ENCODE peak calls at places on chromosomes 7 and 10, in four cellular contexts. Y is BE2C, L is thyroid gland, C is tibial artery. P is an unnamed sample.

GRCh38 chr7:1163121-1163520 is 3.1 kb upstream of the ZFAND2A start:
- DNase-seq in Y (no peak), L (no peak), C (no peak), P (no peak)

GRCh38 chr7:142088022-142088714 is 23.4 kb upstream of the MGAM2 start:
- DNase-seq in Y (no peak), L (no peak), C (no peak), P (no peak)

GRCh38 chr10:81108516-81109199 is 571.0 kb downstream of the SH2D4B start:
- DNase-seq in Y (no peak), L (no peak), C (no peak), P (no peak)

GRCh38 chr7:78716876-78717275 is 736.6 kb downstream of the MAGI2 start:
- DNase-seq in Y (no peak), L (peak; percentile 2), C (no peak), P (no peak)

GRCh38 chr10:110993024-110993693 is 73.8 kb downstream of the SHOC2 start:
- DNase-seq in Y (no peak), L (no peak), C (no peak), P (peak; percentile 28)

GRCh38 chr7:84271550-84271949 is 77.0 kb upstream of the SEMA3A start:
- DNase-seq in Y (no peak), L (no peak), C (no peak), P (no peak)

GRCh38 chr7:106623846-106624245 is 37.1 kb downstream of the CCDC71L start:
- DNase-seq in Y (no peak), L (no peak), C (peak; percentile 28), P (no peak)

GRCh38 chr10:97074256-97075145 is 111.3 kb downstream of the SLIT1 start:
- DNase-seq in Y (peak; percentile 27), L (no peak), C (no peak), P (no peak)

GRCh38 chr10:132630666-132631347 is 93.2 kb downstream of the INPP5A start:
- DNase-seq in Y (no peak), L (no peak), C (peak; percentile 83), P (no peak)

GRCh38 chr10:119489572-119490326 is 52.8 kb downstream of the RGS10 start:
- DNase-seq in Y (peak; percentile 72), L (no peak), C (no peak), P (peak; percentile 73)

GRCh38 chr7:137875746-137876145 is 29.0 kb upstream of the DGKI start:
- DNase-seq in Y (no peak), L (no peak), C (no peak), P (no peak)

GRCh38 chr10:1202343-1202742 is 146.2 kb downstream of the WDR37 start:
- DNase-seq in Y (no peak), L (no peak), C (no peak), P (no peak)

GRCh38 chr10:11670311-11670825 is 58.9 kb upstream of the USP6NL start:
- DNase-seq in Y (no peak), L (no peak), C (no peak), P (no peak)

GRCh38 chr7:122628651-122629411 is 70.1 kb downstream of the RNF133 start:
- DNase-seq in Y (no peak), L (no peak), C (no peak), P (no peak)

GRCh38 chr7:30273552-30273951 is 10.8 kb upstream of the ZNRF2 start:
- DNase-seq in Y (no peak), L (no peak), C (no peak), P (no peak)

GRCh38 chr7:49776994-49777393 is 3.6 kb downstream of the VWC2 start:
- DNase-seq in Y (no peak), L (peak; percentile 51), C (no peak), P (no peak)

GRCh38 chr10:97540669-97541500 is 31.7 kb upstream of the ANKRD2 start:
- DNase-seq in Y (no peak), L (no peak), C (no peak), P (no peak)

GRCh38 chr10:29370092-29370611 is 81.3 kb downstream of the LYZL1 start:
- DNase-seq in Y (no peak), L (no peak), C (no peak), P (peak; percentile 11)

GRCh38 chr7:92134271-92135099 is at the start of gene CYP51A1:
- DNase-seq in Y (peak; percentile 93), L (peak; percentile 92), C (peak; percentile 92), P (peak; percentile 96)

GRCh38 chr7:46672861-46673260 is 751.8 kb upstream of the IGFBP3 start:
- DNase-seq in Y (no peak), L (no peak), C (no peak), P (no peak)

GRCh38 chr10:120477006-120477722 is 20.1 kb downstream of the PLPP4 start:
- DNase-seq in Y (no peak), L (no peak), C (no peak), P (no peak)

GRCh38 chr7:144821069-144821468 is 14.8 kb downstream of the TPK1 start:
- DNase-seq in Y (no peak), L (no peak), C (no peak), P (no peak)

GRCh38 chr10:48589266-48589665 is 15.6 kb downstream of the ARHGAP22 start:
- DNase-seq in Y (no peak), L (no peak), C (no peak), P (no peak)

GRCh38 chr7:3673524-3673923 is 372.5 kb downstream of the SDK1 start:
- DNase-seq in Y (peak; percentile 40), L (no peak), C (no peak), P (peak; percentile 42)

DNA sequence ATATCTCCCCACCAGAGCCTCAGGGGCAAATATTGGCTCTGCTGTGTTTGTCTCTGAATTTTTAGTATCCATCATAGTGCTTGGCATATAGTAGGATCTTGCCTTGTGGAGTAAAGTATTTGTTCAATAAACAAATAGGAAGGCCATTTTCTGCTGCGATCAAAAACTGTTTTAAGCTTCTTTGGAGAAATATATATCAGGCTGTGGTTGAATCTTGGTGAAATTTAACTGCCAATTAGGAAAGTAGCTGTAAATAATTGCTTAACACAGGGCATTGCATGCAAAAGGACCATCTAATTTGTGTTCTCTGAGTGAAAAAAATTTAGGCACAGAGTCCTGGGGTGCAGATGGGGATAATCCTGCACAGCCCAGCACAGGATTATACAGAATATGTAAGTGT is 15.1 kb downstream of the VCL start:
- DNase-seq in Y (no peak), L (no peak), C (no peak), P (no peak)
- H3K4me1 ChIP-seq in Y (peaks cover 8% of the 10 kb centered on the region), L (peaks cover 27% of the 10 kb centered on the region), C (peaks cover 52% of the 10 kb centered on the region), P (peaks cover 28% of the 10 kb centered on the region)

DNA sequence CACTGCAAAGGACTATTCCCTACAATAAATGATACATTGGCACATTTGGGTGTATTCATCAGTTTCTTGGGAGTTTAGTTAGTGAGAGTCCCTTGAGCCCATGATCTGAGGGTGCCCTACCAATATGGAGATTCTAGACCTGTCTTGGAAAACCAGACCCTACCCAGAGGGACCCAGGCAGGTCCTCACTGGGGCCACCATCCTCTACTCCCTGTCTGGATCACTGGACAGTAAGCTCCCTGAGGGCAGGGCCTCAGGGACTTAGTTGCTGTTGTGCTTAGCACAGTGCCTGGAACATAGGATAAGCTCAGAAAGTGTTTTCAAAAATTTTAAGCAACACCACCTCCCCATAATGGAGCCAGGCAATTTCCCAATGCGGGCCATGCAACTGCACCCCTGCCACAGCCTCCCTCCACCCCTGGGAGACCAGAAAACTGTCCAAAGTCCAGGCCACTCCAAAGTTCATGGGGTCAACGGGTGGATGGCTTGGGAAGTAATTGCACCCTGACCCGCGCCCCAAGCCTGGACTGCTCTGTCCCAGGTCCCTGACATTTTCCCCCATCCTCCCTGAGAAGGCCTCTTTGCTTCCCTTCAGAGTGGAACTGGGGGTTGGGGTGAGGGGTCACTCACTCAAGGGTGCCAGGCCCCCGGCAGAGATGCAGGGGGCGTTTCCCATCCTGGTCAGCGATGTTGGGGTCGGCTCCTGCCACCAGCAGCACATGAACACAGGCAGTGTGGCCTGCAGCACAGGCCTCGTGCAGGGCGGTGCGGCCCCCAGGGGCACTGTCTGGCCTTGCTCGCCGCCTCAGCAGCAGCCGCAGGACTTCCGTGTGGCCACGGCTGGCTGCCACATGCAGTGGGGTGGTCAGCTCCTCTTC is 1.0 kb downstream of the ASB10 start:
- DNase-seq in Y (no peak), L (no peak), C (peak; percentile 12), P (no peak)
- H3K4me3 ChIP-seq in Y (no peak overlapping the region), L (no peak overlapping the region), C (no peak overlapping the region), P (no peak overlapping the region)

GRCh38 chr10:72509206-72509799 is 116.6 kb downstream of the MICU1 start:
- DNase-seq in Y (no peak), L (no peak), C (no peak), P (no peak)
- H3K4me1 ChIP-seq in Y (no peaks in the 10 kb centered on the region), L (no peaks in the 10 kb centered on the region), C (no peaks in the 10 kb centered on the region), P (no peaks in the 10 kb centered on the region)

DNA sequence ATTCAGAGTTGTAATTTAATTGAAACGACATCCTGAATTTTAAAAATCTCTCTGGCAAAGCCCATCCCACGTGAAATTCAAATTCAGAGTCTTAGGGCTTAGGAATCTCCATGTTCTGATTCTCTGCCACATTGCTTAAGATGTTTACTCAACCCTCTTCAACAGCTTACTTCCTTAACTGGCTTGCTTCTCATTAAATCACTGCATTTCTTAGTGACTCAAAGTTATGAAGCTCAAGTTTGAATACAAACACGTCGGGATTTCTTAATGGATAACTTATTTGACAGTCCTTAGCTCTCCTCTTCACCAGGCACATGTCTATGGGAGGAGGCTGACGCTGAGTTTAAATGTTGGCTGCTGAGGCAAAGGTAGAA is 300.1 kb upstream of the PITRM1 start:
- DNase-seq in Y (no peak), L (no peak), C (no peak), P (no peak)
- H3K4me3 ChIP-seq in Y (no peak overlapping the region), L (no peak overlapping the region), C (peak overlapping the region; percentile 42), P (no peak overlapping the region)

GRCh38 chr7:33677556-33677955 is 227.8 kb upstream of the BMPER start:
- DNase-seq in Y (no peak), L (no peak), C (no peak), P (no peak)
- H3K4me1 ChIP-seq in Y (no peaks in the 10 kb centered on the region), L (peaks cover 8% of the 10 kb centered on the region), C (no peaks in the 10 kb centered on the region), P (no peaks in the 10 kb centered on the region)

GRCh38 chr7:44673324-44673723 is 66.9 kb downstream of the OGDH start:
- DNase-seq in Y (no peak), L (peak; percentile 90), C (no peak), P (no peak)
- H3K4me3 ChIP-seq in Y (no peak overlapping the region), L (no peak overlapping the region), C (no peak overlapping the region), P (no peak overlapping the region)

GRCh38 chr10:92110039-92110794 is 180.7 kb downstream of the CPEB3 start:
- DNase-seq in Y (no peak), L (no peak), C (no peak), P (no peak)
- H3K4me1 ChIP-seq in Y (no peaks in the 10 kb centered on the region), L (peaks cover 16% of the 10 kb centered on the region), C (peaks cover 5% of the 10 kb centered on the region), P (peaks cover 23% of the 10 kb centered on the region)

DNA sequence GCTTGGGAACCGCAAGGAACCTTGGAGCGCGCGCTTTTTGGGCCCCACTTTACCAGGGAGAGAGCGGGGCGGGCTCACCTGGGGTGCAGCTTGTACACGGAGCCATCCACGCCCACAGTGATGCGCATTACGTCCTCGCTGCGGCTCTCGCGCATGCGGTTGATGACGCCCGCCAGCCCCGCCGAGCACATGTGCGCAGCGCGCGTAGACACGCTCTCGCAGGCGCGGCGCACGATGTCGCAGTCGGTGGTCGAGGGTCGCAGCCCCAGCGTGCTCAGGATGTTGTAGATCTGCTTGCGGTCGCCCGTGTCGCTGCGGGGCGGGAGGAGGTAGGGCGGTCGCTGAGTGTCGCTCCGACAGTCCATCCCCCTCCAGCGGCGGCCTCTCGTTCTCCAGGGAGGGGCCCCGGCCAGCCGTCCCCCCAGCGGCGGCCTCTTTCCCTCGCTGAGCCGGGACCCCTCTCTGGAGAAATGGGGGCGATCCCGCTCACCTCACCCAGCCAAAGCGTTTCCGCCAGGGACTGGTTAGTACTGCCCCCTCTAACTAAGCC is 4.4 kb upstream of the MYL7 start:
- DNase-seq in Y (no peak), L (no peak), C (no peak), P (peak; percentile 1)
- H3K4me3 ChIP-seq in Y (peak overlapping the region; percentile 64), L (peak overlapping the region; percentile 27), C (peak overlapping the region; percentile 70), P (no peak overlapping the region)

P was measured in SJCRH30.